ENCODE peak calls at places on chromosome 16, in four cellular contexts. One of them, this sample, is unnamed.

GRCh38 chr16:30526137-30526822 is at the start of gene ZNF768:
- DNase-seq in CD8-positive, alpha-beta memory T cell: peak; percentile 25
- DNase-seq in body of pancreas: peak; percentile 41
- DNase-seq in upper lobe of right lung: peak; percentile 79
- DNase-seq in this sample: peak; percentile 32

GRCh38 chr16:62985727-62986126 is 949.5 kb upstream of the CDH8 start:
- DNase-seq in CD8-positive, alpha-beta memory T cell: no peak
- DNase-seq in body of pancreas: no peak
- DNase-seq in upper lobe of right lung: no peak
- DNase-seq in this sample: no peak

GRCh38 chr16:13992976-13993375 is 73.0 kb downstream of the ERCC4 start:
- DNase-seq in CD8-positive, alpha-beta memory T cell: no peak
- DNase-seq in body of pancreas: no peak
- DNase-seq in upper lobe of right lung: no peak
- DNase-seq in this sample: no peak

GRCh38 chr16:72256398-72257048 is 84.6 kb upstream of the PMFBP1 start:
- DNase-seq in CD8-positive, alpha-beta memory T cell: no peak
- DNase-seq in body of pancreas: peak; percentile 12
- DNase-seq in upper lobe of right lung: no peak
- DNase-seq in this sample: no peak

GRCh38 chr16:84481051-84481735 is 23.3 kb downstream of the MEAK7 start:
- DNase-seq in CD8-positive, alpha-beta memory T cell: no peak
- DNase-seq in body of pancreas: no peak
- DNase-seq in upper lobe of right lung: peak; percentile 58
- DNase-seq in this sample: no peak

GRCh38 chr16:15466886-15467781 is 32.7 kb downstream of the BMERB1 start:
- DNase-seq in CD8-positive, alpha-beta memory T cell: no peak
- DNase-seq in body of pancreas: no peak
- DNase-seq in upper lobe of right lung: no peak
- DNase-seq in this sample: peak; percentile 2

GRCh38 chr16:25643633-25644032 is 48.1 kb upstream of the HS3ST4 start:
- DNase-seq in CD8-positive, alpha-beta memory T cell: no peak
- DNase-seq in body of pancreas: no peak
- DNase-seq in upper lobe of right lung: no peak
- DNase-seq in this sample: no peak

GRCh38 chr16:1381655-1382406 is 30.1 kb downstream of the GNPTG start:
- DNase-seq in CD8-positive, alpha-beta memory T cell: no peak
- DNase-seq in body of pancreas: no peak
- DNase-seq in upper lobe of right lung: no peak
- DNase-seq in this sample: no peak

GRCh38 chr16:20952144-20952797 is 51.7 kb downstream of the LYRM1 start:
- DNase-seq in CD8-positive, alpha-beta memory T cell: no peak
- DNase-seq in body of pancreas: no peak
- DNase-seq in upper lobe of right lung: no peak
- DNase-seq in this sample: no peak

GRCh38 chr16:77993586-77993985 is 28.8 kb upstream of the CLEC3A start:
- DNase-seq in CD8-positive, alpha-beta memory T cell: no peak
- DNase-seq in body of pancreas: no peak
- DNase-seq in upper lobe of right lung: no peak
- DNase-seq in this sample: no peak

GRCh38 chr16:87320510-87321227 is 3.5 kb upstream of the C16orf95 start:
- DNase-seq in CD8-positive, alpha-beta memory T cell: no peak
- DNase-seq in body of pancreas: no peak
- DNase-seq in upper lobe of right lung: no peak
- DNase-seq in this sample: no peak

GRCh38 chr16:53224932-53225533 is 170.2 kb downstream of the CHD9 start:
- DNase-seq in CD8-positive, alpha-beta memory T cell: no peak
- DNase-seq in body of pancreas: no peak
- DNase-seq in upper lobe of right lung: no peak
- DNase-seq in this sample: no peak

GRCh38 chr16:54318941-54319340 is 32.4 kb upstream of the IRX3 start:
- DNase-seq in CD8-positive, alpha-beta memory T cell: no peak
- DNase-seq in body of pancreas: no peak
- DNase-seq in upper lobe of right lung: no peak
- DNase-seq in this sample: no peak

GRCh38 chr16:16008666-16009065 is 59.2 kb downstream of the ABCC1 start:
- DNase-seq in CD8-positive, alpha-beta memory T cell: no peak
- DNase-seq in body of pancreas: no peak
- DNase-seq in upper lobe of right lung: no peak
- DNase-seq in this sample: no peak

DNA sequence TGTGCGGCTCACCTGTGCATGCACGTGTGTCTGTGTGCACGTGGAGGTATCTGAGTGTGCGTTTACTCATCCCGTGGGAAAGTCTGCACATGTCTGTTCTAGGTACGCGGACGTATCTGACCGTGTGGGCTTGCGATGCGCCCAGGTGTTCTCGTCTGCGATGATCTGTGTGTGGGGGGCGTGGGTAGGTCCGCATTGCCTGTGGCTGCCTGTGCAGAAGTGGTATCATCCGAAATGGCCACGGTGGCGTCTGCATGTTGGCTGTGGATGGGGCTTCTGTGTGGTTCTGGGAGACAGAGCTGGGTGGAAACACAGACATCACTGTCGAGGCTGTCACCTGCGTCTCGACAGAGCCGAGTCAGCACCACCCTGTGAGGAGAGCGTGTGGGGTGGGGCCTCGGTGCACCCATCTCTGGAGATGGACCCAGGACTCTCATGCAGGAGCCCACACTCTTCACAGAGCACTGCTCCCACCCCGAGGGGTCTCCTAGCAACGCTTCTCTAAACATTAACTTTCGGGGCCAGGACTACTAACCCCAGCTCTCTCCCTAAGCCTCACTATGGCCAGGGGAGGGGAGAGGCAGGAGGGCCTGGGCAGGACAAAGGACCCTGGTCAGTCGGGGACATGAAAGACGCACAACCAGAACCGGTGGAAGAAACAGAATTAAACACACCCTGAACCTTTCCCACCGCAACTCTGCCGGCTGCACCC is 8.4 kb downstream of the DPEP1 start:
- DNase-seq in CD8-positive, alpha-beta memory T cell: no peak
- DNase-seq in body of pancreas: no peak
- DNase-seq in upper lobe of right lung: no peak
- DNase-seq in this sample: no peak
- H3K4me1 ChIP-seq in CD8-positive, alpha-beta memory T cell: peaks cover 5% of the 10 kb centered on the region
- H3K4me1 ChIP-seq in body of pancreas: no peaks in the 10 kb centered on the region
- H3K4me1 ChIP-seq in upper lobe of right lung: no peaks in the 10 kb centered on the region
- H3K4me1 ChIP-seq in this sample: peaks cover 6% of the 10 kb centered on the region

DNA sequence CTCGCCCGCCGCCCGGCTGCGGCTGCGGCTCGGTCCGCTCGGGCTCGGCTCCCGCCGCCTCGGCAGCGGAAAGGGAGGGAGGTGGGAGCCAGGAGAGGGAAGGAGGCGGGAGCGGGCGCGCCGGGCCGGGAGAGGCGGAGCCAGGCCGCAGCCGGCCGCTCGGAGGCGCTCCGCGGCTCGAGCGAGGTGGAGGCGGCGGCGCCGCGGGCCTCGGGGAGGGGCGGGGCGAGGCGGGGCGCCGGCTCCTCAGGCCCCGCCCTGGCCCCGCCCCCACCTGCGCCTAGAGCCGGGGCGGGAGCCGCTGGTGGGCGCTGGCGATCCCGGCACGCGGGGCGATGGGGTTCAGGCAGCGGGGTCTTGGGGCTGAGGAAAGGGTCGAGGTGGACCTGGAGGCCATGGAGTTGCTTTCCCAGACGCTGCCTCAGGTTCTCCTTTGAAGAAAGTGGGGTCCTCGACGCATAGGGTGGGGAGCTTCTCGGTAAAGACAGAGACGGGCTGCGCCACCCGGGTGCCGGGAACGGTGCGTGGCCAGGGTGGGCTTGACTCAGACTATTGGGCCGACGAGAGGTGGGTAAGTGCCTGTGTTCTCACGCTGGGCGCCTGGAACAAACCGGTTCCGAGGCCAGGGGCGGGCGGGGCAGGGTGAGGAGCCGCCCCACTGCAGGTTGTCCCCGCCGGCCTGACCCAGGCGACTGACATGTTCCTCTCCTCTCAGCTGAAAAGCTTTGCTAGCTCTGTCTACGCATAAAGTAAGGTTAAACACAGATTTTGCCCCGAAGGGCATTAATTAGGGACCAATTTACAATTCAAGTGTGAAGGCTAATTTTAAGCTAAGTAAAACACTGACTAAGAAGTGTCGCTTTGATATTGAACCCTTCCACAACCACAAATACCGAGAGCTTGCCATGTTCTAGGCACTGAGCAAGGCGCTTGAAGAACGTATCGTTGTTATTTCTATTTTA is at the start of gene CMTM4:
- DNase-seq in CD8-positive, alpha-beta memory T cell: peak; percentile 73
- DNase-seq in body of pancreas: peak; percentile 89
- DNase-seq in upper lobe of right lung: peak; percentile 94
- DNase-seq in this sample: peak; percentile 75
- H3K27ac ChIP-seq in CD8-positive, alpha-beta memory T cell: peak within 1 kb of the TSS; percentile 9
- H3K27ac ChIP-seq in body of pancreas: peak within 1 kb of the TSS; percentile 92
- H3K27ac ChIP-seq in upper lobe of right lung: peak within 1 kb of the TSS; percentile 85
- H3K27ac ChIP-seq in this sample: peak within 1 kb of the TSS; percentile 27

GRCh38 chr16:57140866-57141668 is 44.8 kb downstream of the PSME3IP1 start:
- DNase-seq in CD8-positive, alpha-beta memory T cell: no peak
- DNase-seq in body of pancreas: no peak
- DNase-seq in upper lobe of right lung: peak; percentile 53
- DNase-seq in this sample: no peak

GRCh38 chr16:57144027-57144426 is 41.8 kb downstream of the PSME3IP1 start:
- DNase-seq in CD8-positive, alpha-beta memory T cell: no peak
- DNase-seq in body of pancreas: no peak
- DNase-seq in upper lobe of right lung: no peak
- DNase-seq in this sample: no peak

GRCh38 chr16:57141822-57142631 is 43.8 kb downstream of the PSME3IP1 start:
- DNase-seq in CD8-positive, alpha-beta memory T cell: no peak
- DNase-seq in body of pancreas: no peak
- DNase-seq in upper lobe of right lung: peak; percentile 64
- DNase-seq in this sample: peak; percentile 24

GRCh38 chr16:57145046-57145963 is 40.5 kb downstream of the PSME3IP1 start:
- DNase-seq in CD8-positive, alpha-beta memory T cell: no peak
- DNase-seq in body of pancreas: no peak
- DNase-seq in upper lobe of right lung: no peak
- DNase-seq in this sample: no peak

GRCh38 chr16:57143125-57143965 is 42.5 kb downstream of the PSME3IP1 start:
- DNase-seq in CD8-positive, alpha-beta memory T cell: no peak
- DNase-seq in body of pancreas: no peak
- DNase-seq in upper lobe of right lung: peak; percentile 58
- DNase-seq in this sample: no peak
- H3K4me1 ChIP-seq in CD8-positive, alpha-beta memory T cell: peaks cover 52% of the 10 kb centered on the region
- H3K4me1 ChIP-seq in body of pancreas: peaks cover 16% of the 10 kb centered on the region
- H3K4me1 ChIP-seq in upper lobe of right lung: peaks cover 65% of the 10 kb centered on the region
- H3K4me1 ChIP-seq in this sample: peaks cover 42% of the 10 kb centered on the region

DNA sequence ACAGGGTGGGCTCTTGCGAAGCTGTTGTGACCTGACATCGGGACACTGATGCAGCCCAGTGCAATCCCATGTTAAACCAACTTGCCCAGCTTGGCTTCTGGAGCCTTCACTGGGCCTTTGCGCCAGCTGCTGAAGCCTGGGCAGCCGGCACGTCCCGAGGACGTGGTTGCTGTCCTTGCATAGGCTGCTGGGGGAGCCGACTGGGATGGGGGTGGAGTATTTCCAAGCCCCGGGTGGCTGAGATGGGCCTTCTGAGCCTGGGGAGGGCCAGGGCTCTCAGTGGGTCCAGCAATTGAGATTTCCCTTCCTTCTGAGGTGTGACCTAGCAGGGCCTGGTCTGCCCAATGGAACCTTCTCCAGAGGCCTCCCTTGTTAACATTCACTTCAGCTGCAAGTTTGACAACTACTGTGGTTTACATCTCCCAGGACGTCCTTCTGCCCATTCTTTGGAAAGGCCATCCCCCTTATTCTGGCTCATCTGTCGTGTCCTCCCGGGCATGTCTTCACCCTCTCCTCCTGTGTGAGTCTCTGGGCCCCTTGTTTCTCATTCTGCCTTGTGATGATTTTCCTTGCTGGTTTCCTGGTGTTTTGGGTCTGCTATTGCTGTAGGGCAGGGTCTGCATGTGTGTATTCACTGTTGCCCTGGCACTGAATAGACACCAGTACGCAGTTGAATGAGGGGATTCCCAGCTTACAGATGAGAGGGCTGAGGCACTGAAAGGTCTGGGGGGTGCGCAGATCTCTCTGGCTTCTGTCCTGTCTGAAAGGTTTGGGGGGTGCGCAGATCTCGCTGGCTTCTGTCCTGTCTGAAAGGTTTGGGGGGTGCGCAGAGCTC is 34.4 kb downstream of the HAPSTR1 start:
- DNase-seq in CD8-positive, alpha-beta memory T cell: no peak
- DNase-seq in body of pancreas: no peak
- DNase-seq in upper lobe of right lung: no peak
- DNase-seq in this sample: no peak
- H3K27ac ChIP-seq in CD8-positive, alpha-beta memory T cell: no peak overlapping the region
- H3K27ac ChIP-seq in body of pancreas: no peak overlapping the region
- H3K27ac ChIP-seq in upper lobe of right lung: no peak overlapping the region
- H3K27ac ChIP-seq in this sample: peak overlapping the region; percentile 13

DNA sequence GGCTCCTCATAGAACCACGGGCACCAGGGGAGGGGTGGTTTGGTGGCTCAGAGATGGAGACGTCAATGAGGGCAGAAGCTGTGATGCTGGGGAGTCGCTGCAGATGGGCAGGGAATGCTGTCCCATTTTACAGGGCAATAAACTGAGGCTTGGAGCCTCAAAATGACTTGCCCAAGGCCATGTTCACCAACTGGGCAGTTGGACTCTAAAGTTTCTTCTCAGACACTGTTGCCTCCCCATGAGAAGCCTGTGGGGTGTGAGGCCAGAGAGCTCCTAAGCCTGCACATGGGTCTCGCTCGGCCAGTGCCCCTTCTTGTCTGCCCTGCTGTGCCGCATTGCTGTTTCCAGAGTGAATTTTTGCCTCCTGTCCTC is 38.6 kb downstream of the CPNE2 start:
- DNase-seq in CD8-positive, alpha-beta memory T cell: no peak
- DNase-seq in body of pancreas: no peak
- DNase-seq in upper lobe of right lung: no peak
- DNase-seq in this sample: no peak
- H3K4me1 ChIP-seq in CD8-positive, alpha-beta memory T cell: peaks cover 92% of the 10 kb centered on the region
- H3K4me1 ChIP-seq in body of pancreas: no peaks in the 10 kb centered on the region
- H3K4me1 ChIP-seq in upper lobe of right lung: peaks cover 2% of the 10 kb centered on the region
- H3K4me1 ChIP-seq in this sample: peaks cover 90% of the 10 kb centered on the region

DNA sequence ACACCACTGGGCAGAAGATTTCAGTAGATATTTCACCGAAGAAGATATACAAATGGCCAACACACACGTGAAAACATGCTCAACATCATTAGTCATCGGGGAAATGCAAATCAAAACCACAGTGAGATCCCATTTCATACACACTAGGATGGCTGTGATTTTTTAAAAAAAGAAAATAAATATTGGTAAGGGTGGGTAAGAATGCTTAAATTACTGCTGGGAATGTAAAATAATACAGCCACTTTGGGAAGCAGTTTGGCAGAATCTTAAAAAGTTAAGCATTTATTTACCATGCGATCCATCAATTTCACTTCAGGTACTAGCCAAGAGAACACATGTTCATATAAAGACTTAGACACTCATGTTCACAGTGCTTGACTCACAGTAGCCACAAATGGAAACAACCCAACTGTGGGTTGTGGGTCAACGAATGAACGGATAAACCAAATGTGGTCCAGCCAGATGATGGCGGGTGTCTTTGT is 6.5 kb upstream of the C16orf74 start:
- DNase-seq in CD8-positive, alpha-beta memory T cell: no peak
- DNase-seq in body of pancreas: no peak
- DNase-seq in upper lobe of right lung: no peak
- DNase-seq in this sample: no peak
- H3K27ac ChIP-seq in CD8-positive, alpha-beta memory T cell: no peak overlapping the region
- H3K27ac ChIP-seq in body of pancreas: no peak overlapping the region
- H3K27ac ChIP-seq in upper lobe of right lung: no peak overlapping the region
- H3K27ac ChIP-seq in this sample: no peak overlapping the region